ENCODE peak calls at places on chromosomes 5 and 9, in nine cellular contexts. Q, H, W, M, F, G, L, R and J are unnamed samples.

GRCh38 chr5:135012951-135013391 is 21.1 kb downstream of the PITX1 start:
- DNase-seq in R (no peak), M (no peak), G (no peak), H (no peak), Q (no peak), F (no peak), L (no peak), W (no peak), J (no peak)

GRCh38 chr5:77133061-77133758 is 46.1 kb upstream of the ZBED3 start:
- DNase-seq in M (no peak), R (no peak), L (peak), F (no peak), G (no peak), Q (no peak), W (no peak), H (no peak), J (no peak)

GRCh38 chr9:84669008-84669292 is 579 bp upstream of the NTRK2 start:
- DNase-seq in G (peak), R (no peak), L (no peak), F (no peak), M (no peak), W (no peak), H (no peak), Q (no peak), J (no peak)

GRCh38 chr5:67375606-67376005 is 179.0 kb upstream of the CD180 start:
- DNase-seq in H (no peak), F (no peak), Q (no peak), W (no peak), G (no peak), M (no peak), R (no peak), L (no peak), J (no peak)

GRCh38 chr5:95938766-95939165 is 22.9 kb downstream of the ELL2 start:
- DNase-seq in M (no peak), W (no peak), G (no peak), L (no peak), H (no peak), F (no peak), Q (no peak), R (no peak), J (no peak)

GRCh38 chr9:109329274-109330258 is 8.7 kb upstream of the EPB41L4B start:
- DNase-seq in Q (no peak), L (peak), F (peak), W (no peak), M (no peak), R (no peak), H (no peak), G (no peak), J (no peak)

GRCh38 chr5:68266457-68266856 is 50.9 kb downstream of the PIK3R1 start:
- DNase-seq in H (no peak), L (peak), F (no peak), R (no peak), W (no peak), M (no peak), G (no peak), Q (no peak), J (no peak)

GRCh38 chr9:85534340-85534739 is 207.4 kb downstream of the AGTPBP1 start:
- DNase-seq in G (no peak), R (no peak), F (no peak), H (no peak), W (no peak), L (no peak), Q (no peak), M (no peak), J (no peak)

GRCh38 chr9:105757496-105758251 is 63.3 kb downstream of the TMEM38B start:
- DNase-seq in W (no peak), Q (no peak), M (no peak), F (no peak), H (no peak), G (no peak), R (no peak), L (peak), J (no peak)

GRCh38 chr5:142841511-142842255 is 71.5 kb downstream of the ARHGAP26 start:
- DNase-seq in H (no peak), Q (no peak), W (no peak), L (no peak), M (no peak), R (no peak), F (no peak), G (no peak), J (no peak)

GRCh38 chr9:117414906-117415583 is at the start of gene ASTN2:
- DNase-seq in H (no peak), R (peak), M (no peak), F (no peak), W (no peak), G (peak), Q (no peak), L (peak), J (no peak)